ENCODE peak calls at places on chromosome 7, in four cellular contexts. One of them, this sample, is unnamed.

GRCh38 chr7:116805100-116805544 is 57.3 kb upstream of the CAPZA2 start:
- DNase-seq in CD4-positive, alpha-beta memory T cell: no peak
- DNase-seq in keratinocyte: no peak
- DNase-seq in Kasumi-1: no peak
- DNase-seq in this sample: no peak

GRCh38 chr7:141737118-141737835 is 881 bp upstream of the SSBP1 start:
- DNase-seq in CD4-positive, alpha-beta memory T cell: peak
- DNase-seq in keratinocyte: no peak
- DNase-seq in Kasumi-1: no peak
- DNase-seq in this sample: no peak

GRCh38 chr7:135803143-135803542 is 54.5 kb upstream of the FAM180A start:
- DNase-seq in CD4-positive, alpha-beta memory T cell: no peak
- DNase-seq in keratinocyte: no peak
- DNase-seq in Kasumi-1: no peak
- DNase-seq in this sample: no peak

GRCh38 chr7:113796557-113796956 is 122.3 kb downstream of the PPP1R3A start:
- DNase-seq in CD4-positive, alpha-beta memory T cell: no peak
- DNase-seq in keratinocyte: no peak
- DNase-seq in Kasumi-1: peak
- DNase-seq in this sample: no peak

GRCh38 chr7:20598479-20599419 is 16.7 kb upstream of the ABCB5 start:
- DNase-seq in CD4-positive, alpha-beta memory T cell: peak
- DNase-seq in keratinocyte: peak
- DNase-seq in Kasumi-1: peak
- DNase-seq in this sample: no peak

GRCh38 chr7:89760690-89761089 is 393.6 kb upstream of the STEAP1 start:
- DNase-seq in CD4-positive, alpha-beta memory T cell: no peak
- DNase-seq in keratinocyte: no peak
- DNase-seq in Kasumi-1: no peak
- DNase-seq in this sample: no peak

GRCh38 chr7:70554646-70555045 is 577.3 kb upstream of the GALNT17 start:
- DNase-seq in CD4-positive, alpha-beta memory T cell: no peak
- DNase-seq in keratinocyte: no peak
- DNase-seq in Kasumi-1: no peak
- DNase-seq in this sample: no peak

GRCh38 chr7:95840953-95841950 is 68.9 kb downstream of the DYNC1I1 start:
- DNase-seq in CD4-positive, alpha-beta memory T cell: no peak
- DNase-seq in keratinocyte: no peak
- DNase-seq in Kasumi-1: peak
- DNase-seq in this sample: no peak

GRCh38 chr7:2829040-2829439 is 15.1 kb downstream of the GNA12 start:
- DNase-seq in CD4-positive, alpha-beta memory T cell: no peak
- DNase-seq in keratinocyte: no peak
- DNase-seq in Kasumi-1: no peak
- DNase-seq in this sample: no peak

GRCh38 chr7:27248911-27249723 is 6.5 kb downstream of the EVX1 start:
- DNase-seq in CD4-positive, alpha-beta memory T cell: no peak
- DNase-seq in keratinocyte: no peak
- DNase-seq in Kasumi-1: peak
- DNase-seq in this sample: no peak

GRCh38 chr7:17965600-17965999 is 25.3 kb upstream of the SNX13 start:
- DNase-seq in CD4-positive, alpha-beta memory T cell: no peak
- DNase-seq in keratinocyte: peak
- DNase-seq in Kasumi-1: no peak
- DNase-seq in this sample: no peak

GRCh38 chr7:29723599-29723998 is 82.7 kb upstream of the WIPF3 start:
- DNase-seq in CD4-positive, alpha-beta memory T cell: no peak
- DNase-seq in keratinocyte: no peak
- DNase-seq in Kasumi-1: no peak
- DNase-seq in this sample: no peak

GRCh38 chr7:106793015-106793651 is 71.9 kb upstream of the PIK3CG start:
- DNase-seq in CD4-positive, alpha-beta memory T cell: peak
- DNase-seq in keratinocyte: no peak
- DNase-seq in Kasumi-1: peak
- DNase-seq in this sample: no peak

GRCh38 chr7:149825567-149826343 is 12.4 kb upstream of the ZNF862 start:
- DNase-seq in CD4-positive, alpha-beta memory T cell: no peak
- DNase-seq in keratinocyte: no peak
- DNase-seq in Kasumi-1: no peak
- DNase-seq in this sample: peak

GRCh38 chr7:68963547-68963946 is 634.7 kb upstream of the AUTS2 start:
- DNase-seq in CD4-positive, alpha-beta memory T cell: no peak
- DNase-seq in keratinocyte: no peak
- DNase-seq in Kasumi-1: no peak
- DNase-seq in this sample: no peak

GRCh38 chr7:33939121-33939520 is 33.8 kb downstream of the BMPER start:
- DNase-seq in CD4-positive, alpha-beta memory T cell: no peak
- DNase-seq in keratinocyte: no peak
- DNase-seq in Kasumi-1: no peak
- DNase-seq in this sample: no peak

GRCh38 chr7:97269741-97270140 is 152.2 kb downstream of the SDHAF3 start:
- DNase-seq in CD4-positive, alpha-beta memory T cell: no peak
- DNase-seq in keratinocyte: no peak
- DNase-seq in Kasumi-1: no peak
- DNase-seq in this sample: no peak

GRCh38 chr7:82542665-82543064 is 99.1 kb upstream of the CACNA2D1 start:
- DNase-seq in CD4-positive, alpha-beta memory T cell: no peak
- DNase-seq in keratinocyte: no peak
- DNase-seq in Kasumi-1: no peak
- DNase-seq in this sample: no peak

GRCh38 chr7:46909601-46910051 is 672.3 kb downstream of the TNS3 start:
- DNase-seq in CD4-positive, alpha-beta memory T cell: no peak
- DNase-seq in keratinocyte: peak
- DNase-seq in Kasumi-1: no peak
- DNase-seq in this sample: no peak

GRCh38 chr7:72754312-72754711 is 73.7 kb downstream of the TYW1B start:
- DNase-seq in CD4-positive, alpha-beta memory T cell: no peak
- DNase-seq in keratinocyte: no peak
- DNase-seq in Kasumi-1: no peak
- DNase-seq in this sample: no peak